ENCODE peak calls at places on chromosomes 5 and 9, in four cellular contexts. I is NCI-H1417; F is globus pallidus; G is activated T-helper 9 cell treated with anti-CD3 and anti-CD28 coated beads, Interleukin-2, amount 50 U/mL, for 16 hours. J is an unnamed sample.

GRCh38 chr9:134532084-134532483 is 109.5 kb upstream of the COL5A1 start:
- DNase-seq in I (no peak), F (no peak), G (no peak), J (no peak)

GRCh38 chr5:111384220-111384619 is 128.1 kb downstream of the STARD4 start:
- DNase-seq in I (no peak), F (no peak), G (no peak), J (peak; percentile 12)

GRCh38 chr9:136535070-136535469 is 10.8 kb downstream of the NOTCH1 start:
- DNase-seq in I (no peak), F (no peak), G (no peak), J (no peak)

GRCh38 chr5:113354056-113354455 is 80.7 kb downstream of the TSSK1B start:
- DNase-seq in I (no peak), F (no peak), G (no peak), J (no peak)

GRCh38 chr9:93108301-93109041 is 12.5 kb downstream of the CARD19 start:
- DNase-seq in I (no peak), F (no peak), G (peak; percentile 32), J (no peak)

GRCh38 chr5:151694035-151694485 is 7.3 kb upstream of the SPARC start:
- DNase-seq in I (no peak), F (peak; percentile 97), G (no peak), J (peak; percentile 99)

GRCh38 chr5:116557669-116558271 is 16.9 kb downstream of the SEMA6A start:
- DNase-seq in I (no peak), F (no peak), G (no peak), J (no peak)

GRCh38 chr5:144484124-144484897 is 313.6 kb downstream of the KCTD16 start:
- DNase-seq in I (no peak), F (no peak), G (no peak), J (no peak)